ENCODE peak calls at places on chromosome 3, in seven cellular contexts. N, D, O, W, T, V and Z are unnamed samples.

GRCh38 chr3:82814660-82815059 is 1053.2 kb upstream of the GBE1 start:
- DNase-seq in T (no peak), W (no peak), N (no peak), O (no peak), D (no peak), V (no peak), Z (no peak)

GRCh38 chr3:12838179-12838965 is 3.0 kb downstream of the RPL32 start:
- DNase-seq in W (no peak), N (peak), V (no peak), O (no peak), T (no peak), D (no peak), Z (no peak)

GRCh38 chr3:55162031-55162784 is 234.3 kb upstream of the LRTM1 start:
- DNase-seq in W (no peak), O (no peak), N (peak), D (no peak), V (peak), T (no peak), Z (no peak)

GRCh38 chr3:114660808-114661207 is 367.0 kb downstream of the TIGIT start:
- DNase-seq in V (no peak), D (no peak), W (no peak), N (no peak), T (no peak), O (no peak), Z (no peak)

GRCh38 chr3:66472313-66473134 is 28.3 kb downstream of the LRIG1 start:
- DNase-seq in V (peak), T (no peak), N (peak), D (no peak), W (no peak), O (no peak), Z (peak)

GRCh38 chr3:56725175-56725574 is 42.1 kb upstream of the TASOR start:
- DNase-seq in D (no peak), V (no peak), T (no peak), N (no peak), O (no peak), W (no peak), Z (no peak)

GRCh38 chr3:174016186-174016585 is 618.6 kb downstream of the NLGN1 start:
- DNase-seq in D (no peak), V (peak), W (no peak), O (no peak), T (no peak), N (peak), Z (no peak)

GRCh38 chr3:89227634-89228033 is 120.2 kb downstream of the EPHA3 start:
- DNase-seq in O (no peak), W (no peak), D (no peak), V (peak), N (peak), T (no peak), Z (no peak)

GRCh38 chr3:42063886-42064285 is 27.3 kb upstream of the TRAK1 start:
- DNase-seq in O (no peak), W (no peak), N (peak), T (no peak), V (peak), D (no peak), Z (peak)

GRCh38 chr3:14623569-14624051 is 28.0 kb upstream of the CCDC174 start:
- DNase-seq in D (no peak), V (no peak), N (no peak), W (no peak), O (no peak), T (no peak), Z (no peak)

GRCh38 chr3:20316238-20316637 is 130.2 kb upstream of the SGO1 start:
- DNase-seq in D (no peak), T (no peak), W (no peak), N (no peak), V (no peak), O (no peak), Z (no peak)

GRCh38 chr3:149120051-149120972 is 9.1 kb upstream of the HPS3 start:
- DNase-seq in N (peak), V (peak), T (no peak), W (peak), O (no peak), D (peak), Z (peak)

GRCh38 chr3:106206165-106206564 is 337.4 kb upstream of the CBLB start:
- DNase-seq in N (peak), O (no peak), W (no peak), D (no peak), T (no peak), V (no peak), Z (no peak)

GRCh38 chr3:87298111-87298718 is 21.8 kb upstream of the POU1F1 start:
- DNase-seq in V (peak), W (peak), T (no peak), D (peak), O (no peak), N (peak), Z (no peak)

GRCh38 chr3:59750391-59750790 is 700.6 kb upstream of the CFAP20DC start:
- DNase-seq in T (no peak), O (no peak), W (no peak), D (no peak), N (no peak), V (no peak), Z (peak)

GRCh38 chr3:11350374-11350773 is 78.2 kb downstream of the ATG7 start:
- DNase-seq in N (peak), W (no peak), D (no peak), T (no peak), V (peak), O (no peak), Z (no peak)

GRCh38 chr3:22996926-22997600 is 206.1 kb upstream of the UBE2E2 start:
- DNase-seq in D (no peak), N (no peak), T (no peak), V (no peak), O (no peak), W (peak), Z (no peak)

GRCh38 chr3:169754711-169755110 is 10.1 kb downstream of the TERC start:
- DNase-seq in V (no peak), D (no peak), N (no peak), O (no peak), T (no peak), W (no peak), Z (no peak)

GRCh38 chr3:169748670-169749069 is 16.2 kb downstream of the TERC start:
- DNase-seq in D (no peak), T (no peak), O (no peak), V (no peak), N (no peak), W (no peak), Z (no peak)

GRCh38 chr3:169750665-169751064 is 14.2 kb downstream of the TERC start:
- DNase-seq in T (no peak), O (no peak), D (no peak), V (no peak), N (no peak), W (no peak), Z (no peak)

GRCh38 chr3:169755488-169755887 is 9.4 kb downstream of the TERC start:
- DNase-seq in N (no peak), O (no peak), T (no peak), D (no peak), V (no peak), W (no peak), Z (no peak)

DNA sequence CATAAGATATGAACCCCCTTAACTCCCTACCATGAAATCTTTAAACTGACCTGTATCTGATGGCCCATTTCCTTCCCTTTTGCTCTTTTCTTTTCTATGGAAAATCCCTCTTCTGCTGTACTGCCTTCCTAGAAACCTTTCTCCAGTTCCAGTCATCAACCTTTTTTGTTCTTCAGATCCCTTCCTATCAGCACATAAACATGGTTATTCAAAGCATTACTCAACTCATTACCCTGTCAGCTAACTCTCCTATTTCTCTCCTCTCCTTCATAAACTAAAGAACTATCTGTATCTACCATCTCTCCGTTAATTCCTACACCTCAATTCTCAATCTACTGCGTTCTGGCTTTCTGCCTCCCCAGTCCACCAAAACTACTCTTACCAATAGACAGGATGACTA is 13.0 kb downstream of the TERC start:
- DNase-seq in V (no peak), T (no peak), D (no peak), O (no peak), W (no peak), N (no peak), Z (no peak)
- H2BK120ac ChIP-seq in V (no peak), T (no peak), D (no peak), O (no peak), W (no peak), N (no peak), Z (no peak)

GRCh38 chr3:107413264-107413663 is 36.0 kb downstream of the CCDC54 start:
- DNase-seq in V (no peak), N (no peak), W (peak), T (peak), D (no peak), O (no peak), Z (no peak)
- H2BK5ac ChIP-seq in V (no peak), N (no peak), W (no peak), T (no peak), D (no peak), O (no peak), Z (no peak)

GRCh38 chr3:37949866-37950265 is 40.7 kb upstream of the VILL start:
- DNase-seq in V (peak), N (peak), T (no peak), W (no peak), D (no peak), O (no peak), Z (no peak)
- H3K23ac ChIP-seq in V (no peak), N (no peak), T (no peak), W (no peak), D (no peak), O (no peak), Z (no peak)

GRCh38 chr3:120357807-120358206 is 8.7 kb upstream of the LRRC58 start:
- DNase-seq in N (no peak), W (peak), O (no peak), D (no peak), V (no peak), T (no peak), Z (no peak)
- H2BK120ac ChIP-seq in N (no peak), W (no peak), O (no peak), D (no peak), V (no peak), T (no peak), Z (no peak)

DNA sequence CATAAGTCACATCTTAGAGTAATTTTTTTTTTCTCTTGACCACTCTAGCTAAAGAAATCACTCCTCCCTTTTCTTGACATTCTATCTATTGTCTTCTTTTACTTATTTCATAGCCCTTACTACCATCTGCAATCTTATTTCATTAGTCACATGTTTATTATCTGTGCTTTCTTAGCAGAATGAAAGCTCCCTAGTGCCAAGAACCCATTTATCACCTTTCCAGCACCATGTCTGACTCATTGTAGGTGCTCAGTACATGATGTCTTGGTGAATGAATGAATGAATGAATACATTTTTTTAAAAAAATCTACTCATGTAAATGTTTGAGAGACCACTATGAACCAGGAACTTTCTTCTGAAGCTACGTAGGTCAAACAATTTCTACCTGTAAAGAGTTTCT is 157.2 kb downstream of the CADPS start:
- DNase-seq in O (no peak), W (no peak), V (no peak), D (no peak), T (no peak), N (no peak), Z (no peak)
- H2BK5ac ChIP-seq in O (no peak), W (no peak), V (no peak), D (no peak), T (no peak), N (no peak), Z (no peak)

GRCh38 chr3:125632597-125632996 is 37.3 kb upstream of the OSBPL11 start:
- DNase-seq in D (no peak), N (no peak), T (no peak), O (no peak), W (no peak), V (no peak), Z (no peak)

GRCh38 chr3:125633767-125634166 is 38.5 kb upstream of the OSBPL11 start:
- DNase-seq in N (no peak), W (no peak), O (no peak), D (no peak), V (no peak), T (no peak), Z (no peak)

DNA sequence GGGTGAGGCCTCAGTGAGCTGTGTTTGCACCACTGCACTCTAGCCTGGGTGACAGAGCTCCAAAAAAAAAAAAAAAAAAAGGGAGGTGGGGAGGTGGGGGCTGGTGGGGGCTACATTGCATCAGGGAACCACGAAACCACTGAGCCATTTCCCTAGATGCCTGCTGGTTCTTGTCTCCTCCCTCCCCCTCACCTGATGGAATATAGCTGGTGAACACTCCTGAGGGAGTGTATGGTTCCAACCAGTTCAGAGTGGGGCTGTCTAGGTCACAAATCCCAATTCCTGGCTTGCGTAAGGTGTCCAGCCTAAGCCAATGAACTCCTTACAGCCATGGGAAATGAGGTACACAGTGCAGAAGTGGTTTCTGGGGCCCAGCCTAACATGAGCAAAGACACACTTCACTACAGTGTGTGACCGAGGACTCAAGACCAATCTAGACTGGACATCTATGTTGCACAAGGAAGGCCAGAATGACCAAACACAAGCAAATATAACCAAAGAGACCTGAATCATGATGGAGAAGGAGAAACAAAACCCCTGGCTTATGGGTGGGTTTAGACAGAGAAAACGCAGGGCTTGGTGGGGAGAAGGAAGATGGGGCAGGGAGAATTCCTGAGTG is 39.2 kb upstream of the OSBPL11 start:
- DNase-seq in D (no peak), W (no peak), T (peak), O (no peak), V (no peak), N (no peak), Z (no peak)
- H3K23ac ChIP-seq in D (no peak), W (no peak), T (no peak), O (no peak), V (no peak), N (no peak), Z (no peak)

DNA sequence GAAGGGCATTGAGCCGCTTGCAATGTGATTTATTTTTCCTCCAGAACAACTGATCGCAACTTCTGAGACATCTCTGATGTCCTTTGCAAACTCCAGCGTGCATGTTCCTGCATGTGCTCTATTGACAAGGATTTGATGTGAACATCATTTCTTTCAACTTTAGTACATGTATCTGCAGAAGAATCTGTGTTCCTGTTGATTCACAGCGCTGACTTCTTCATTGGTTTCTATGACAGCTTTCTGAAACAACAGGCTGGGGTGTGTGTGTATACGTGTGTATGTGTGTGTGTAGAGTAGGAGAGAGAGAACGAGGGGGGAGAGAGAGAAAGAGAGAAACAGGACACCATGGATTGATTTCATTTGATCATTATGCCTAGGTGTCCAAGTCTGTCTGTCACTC is 56.7 kb upstream of the CMTM8 start:
- DNase-seq in O (no peak), D (no peak), W (no peak), N (no peak), T (no peak), V (no peak), Z (no peak)
- H2BK120ac ChIP-seq in O (no peak), D (no peak), W (no peak), N (no peak), T (no peak), V (no peak), Z (no peak)

GRCh38 chr3:64187065-64187959 is 38.0 kb downstream of the PRICKLE2 start:
- DNase-seq in O (no peak), W (no peak), T (no peak), D (no peak), V (peak), N (peak), Z (peak)

GRCh38 chr3:64188810-64189560 is 36.3 kb downstream of the PRICKLE2 start:
- DNase-seq in W (peak), O (no peak), T (no peak), D (no peak), N (peak), V (peak), Z (peak)

GRCh38 chr3:64191822-64192221 is 33.4 kb downstream of the PRICKLE2 start:
- DNase-seq in V (no peak), O (no peak), T (no peak), D (no peak), N (no peak), W (no peak), Z (no peak)

GRCh38 chr3:64186667-64187064 is 38.6 kb downstream of the PRICKLE2 start:
- DNase-seq in V (no peak), O (no peak), D (no peak), W (no peak), T (no peak), N (no peak), Z (no peak)

DNA sequence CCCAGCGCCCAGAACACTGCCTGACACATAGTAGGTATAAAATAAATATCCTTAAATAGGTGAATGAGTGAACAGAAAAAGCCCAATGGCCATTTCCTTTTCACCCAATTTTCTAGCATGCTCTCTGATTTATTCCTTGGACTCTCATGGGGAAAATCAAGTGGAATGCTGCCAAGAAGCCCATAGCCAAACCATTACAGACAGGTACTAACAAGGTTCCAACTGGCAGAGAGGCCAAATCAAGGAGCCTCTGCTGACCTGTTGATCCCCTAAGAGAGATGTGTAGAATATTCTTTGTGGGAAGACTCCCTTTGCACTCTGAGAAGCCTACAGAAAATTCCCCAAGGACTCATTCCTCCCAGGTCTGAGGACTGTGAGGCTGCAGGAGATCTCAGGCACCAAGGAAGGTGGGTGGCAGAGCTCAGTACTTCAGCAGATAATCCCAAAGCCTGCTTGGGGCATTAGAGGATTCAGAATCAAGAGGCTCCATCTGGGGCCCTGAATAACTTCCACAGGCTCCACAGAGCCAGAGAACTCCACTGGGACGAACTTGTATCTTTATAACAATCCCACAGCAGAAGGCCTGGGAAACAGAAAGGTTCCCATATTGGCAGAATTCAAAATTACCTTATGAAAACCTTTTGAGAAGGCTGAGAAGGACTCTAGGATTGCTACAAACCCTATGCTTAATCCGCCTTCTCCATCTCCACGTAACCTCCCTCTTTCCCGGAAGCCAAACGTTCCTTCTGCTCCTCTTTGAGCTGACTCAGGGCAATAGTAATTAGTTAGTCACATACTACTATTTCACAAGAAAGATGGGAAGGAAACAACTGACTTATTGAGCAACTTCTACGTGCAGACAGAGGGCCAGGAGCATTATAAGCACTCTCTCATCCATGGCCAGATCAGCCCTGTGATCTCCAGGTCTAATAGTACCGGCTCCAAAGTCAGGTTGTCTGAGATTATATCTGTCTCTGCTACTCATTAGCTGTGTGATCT is 34.5 kb downstream of the PRICKLE2 start:
- DNase-seq in D (no peak), N (peak), V (peak), W (no peak), O (no peak), T (no peak), Z (peak)
- H2BK5ac ChIP-seq in D (no peak), N (peak), V (no peak), W (no peak), O (no peak), T (no peak), Z (peak)

GRCh38 chr3:137815251-137815650 is 51.1 kb downstream of the SOX14 start:
- DNase-seq in D (no peak), W (no peak), V (no peak), O (no peak), N (no peak), T (no peak), Z (no peak)

DNA sequence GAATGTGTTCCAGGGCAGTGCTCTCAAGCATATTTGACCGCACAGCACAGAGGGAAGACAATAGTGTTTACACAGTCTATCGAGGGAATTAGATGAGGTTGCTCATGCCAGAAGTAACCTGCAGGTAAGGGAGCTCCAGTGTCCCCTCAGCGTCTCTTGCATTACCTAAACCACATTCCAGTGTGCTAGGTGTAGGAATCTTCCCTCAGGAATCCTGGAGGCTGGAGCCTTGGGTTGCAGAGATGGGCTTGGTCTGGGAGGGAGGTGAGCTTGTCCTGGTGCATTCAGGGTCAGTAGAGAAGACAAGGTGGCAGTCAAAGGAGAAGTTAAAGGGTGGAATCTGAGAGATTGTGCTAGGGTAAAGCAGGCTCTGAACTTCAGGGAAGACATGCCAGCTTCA is 56.3 kb downstream of the SOX14 start:
- DNase-seq in W (no peak), V (no peak), T (no peak), N (no peak), O (no peak), D (no peak), Z (peak)
- H3K23ac ChIP-seq in W (no peak), V (no peak), T (no peak), N (no peak), O (no peak), D (no peak), Z (no peak)